ENCODE peak calls at places on chromosomes 12 and 14, in five cellular contexts. Y, Z, M, Q and X are unnamed samples.
A peak's percentile ranks its signal among the peaks of the same experiment; 100 is the strongest.

GRCh38 chr12:22282283-22282682 is 52.2 kb downstream of the ST8SIA1 start:
- DNase-seq in Y (no peak), Z (no peak), M (no peak), Q (no peak), X (no peak)

GRCh38 chr12:124820199-124820598 is 43.5 kb downstream of the SCARB1 start:
- DNase-seq in Y (no peak), Z (no peak), M (no peak), Q (no peak), X (no peak)

GRCh38 chr12:102962532-102962931 is 5.1 kb downstream of the ASCL1 start:
- DNase-seq in Y (no peak), Z (no peak), M (no peak), Q (no peak), X (no peak)

GRCh38 chr12:83954939-83955601 is 957.5 kb downstream of the SLC6A15 start:
- DNase-seq in Y (no peak), Z (no peak), M (no peak), Q (peak; percentile 22), X (no peak)

GRCh38 chr12:81888341-81888740 is 129.2 kb upstream of the PPFIA2 start:
- DNase-seq in Y (no peak), Z (no peak), M (no peak), Q (no peak), X (no peak)

GRCh38 chr14:19743256-19743655 is at the start of gene OR4Q3:
- DNase-seq in Y (no peak), Z (no peak), M (no peak), Q (no peak), X (no peak)

GRCh38 chr12:39990122-39991101 is 115.5 kb downstream of the SLC2A13 start:
- DNase-seq in Y (peak; percentile 28), Z (peak; percentile 69), M (peak; percentile 9), Q (peak; percentile 22), X (peak; percentile 59)

GRCh38 chr12:49877066-49877465 is 26.6 kb downstream of the FAIM2 start:
- DNase-seq in Y (no peak), Z (no peak), M (no peak), Q (no peak), X (no peak)

GRCh38 chr14:105064721-105065143 is 498 bp downstream of the GPR132 start:
- DNase-seq in Y (peak; percentile 36), Z (no peak), M (no peak), Q (no peak), X (no peak)

DNA sequence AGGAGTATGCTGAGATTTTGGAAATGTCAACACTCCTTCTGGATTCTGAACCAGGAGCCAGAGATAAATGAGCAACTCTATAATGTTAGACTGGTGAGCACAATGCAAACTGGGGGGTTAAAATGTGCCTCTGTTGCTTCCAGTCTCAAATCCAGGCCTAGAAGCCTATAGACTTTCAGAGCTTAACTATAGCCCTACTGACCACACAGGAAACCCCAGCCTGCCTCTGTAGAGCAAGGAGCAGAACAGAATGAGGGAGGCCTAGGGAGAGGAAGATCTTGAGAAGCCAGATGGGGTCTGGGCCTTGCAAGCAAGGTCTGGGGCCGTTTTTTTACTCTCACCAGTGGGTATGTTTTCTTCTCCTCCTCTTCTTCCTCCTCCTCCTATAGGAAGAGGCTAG is 225.4 kb upstream of the KITLG start:
- DNase-seq in Y (no peak), Z (no peak), M (no peak), Q (no peak), X (no peak)
- TF ChIP-seq ATF3 in Y (no peak), Z (no peak), M (no peak), Q (no peak), X (no peak)

GRCh38 chr12:120132863-120133385 is 16.4 kb upstream of the RAB35 start:
- DNase-seq in Y (no peak), Z (no peak), M (peak; percentile 92), Q (no peak), X (no peak)
- TF ChIP-seq RAD21 in Y (no peak), Z (no peak), M (no peak), Q (no peak), X (no peak)

GRCh38 chr12:128820723-128821432 is 2.9 kb downstream of the SLC15A4 start:
- DNase-seq in Y (no peak), Z (no peak), M (no peak), Q (no peak), X (no peak)
- TF ChIP-seq ATF3 in Y (no peak), Z (no peak), M (no peak), Q (no peak), X (no peak)

GRCh38 chr12:12720052-12720451 is 2.9 kb downstream of the CDKN1B start:
- DNase-seq in Y (no peak), Z (no peak), M (no peak), Q (no peak), X (no peak)

GRCh38 chr12:12720637-12721250 is 3.6 kb downstream of the CDKN1B start:
- DNase-seq in Y (no peak), Z (peak; percentile 49), M (no peak), Q (no peak), X (no peak)

GRCh38 chr12:12718382-12718761 is 1.2 kb downstream of the CDKN1B start:
- DNase-seq in Y (no peak), Z (no peak), M (no peak), Q (no peak), X (no peak)

GRCh38 chr12:12718853-12719252 is 1.7 kb downstream of the CDKN1B start:
- DNase-seq in Y (no peak), Z (no peak), M (no peak), Q (no peak), X (no peak)

GRCh38 chr12:12719496-12719895 is 2.3 kb downstream of the CDKN1B start:
- DNase-seq in Y (no peak), Z (no peak), M (peak; percentile 57), Q (no peak), X (no peak)
- TF ChIP-seq RAD21 in Y (no peak), Z (no peak), M (no peak), Q (no peak), X (no peak)

DNA sequence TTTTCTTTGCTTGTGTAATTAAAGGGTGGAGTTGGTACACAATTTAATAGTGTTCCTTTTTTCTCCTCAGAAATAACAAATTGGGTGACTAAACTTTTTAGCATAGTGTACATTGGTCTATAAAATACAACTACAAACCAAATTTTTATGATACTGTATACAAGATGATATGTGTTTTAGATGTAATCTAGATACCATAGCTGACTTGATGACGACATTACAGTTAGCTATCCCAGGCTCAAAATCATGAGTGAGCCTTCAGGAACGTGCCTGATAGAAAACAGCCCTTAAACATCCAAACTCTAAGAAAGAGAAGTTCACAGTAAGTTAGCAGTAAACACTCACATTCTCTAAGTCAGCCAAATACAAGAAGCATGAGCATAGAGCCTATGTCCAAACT is 99.0 kb upstream of the SSTR1 start:
- DNase-seq in Y (no peak), Z (no peak), M (no peak), Q (no peak), X (no peak)
- TF ChIP-seq ATF3 in Y (no peak), Z (no peak), M (no peak), Q (no peak), X (no peak)